ENCODE peak calls at places on chromosome 9, in eight cellular contexts. Q is spleen, P is uterus, K is body of pancreas, L is heart left ventricle, R is HCT116, A is suprapubic skin, Z is IMR-90. N is an unnamed sample.

GRCh38 chr9:120482424-120483186 is 97.4 kb downstream of the CDK5RAP2 start:
- DNase-seq in Q (no peak), P (no peak), K (no peak), L (no peak), R (no peak), A (no peak), Z (no peak), N (no peak)

GRCh38 chr9:27701664-27702063 is 128.4 kb upstream of the C9orf72 start:
- DNase-seq in Q (no peak), P (no peak), K (no peak), L (peak), R (no peak), A (no peak), Z (no peak), N (peak)

GRCh38 chr9:94869415-94869838 is 142.9 kb downstream of the AOPEP start:
- DNase-seq in Q (no peak), P (no peak), K (no peak), L (no peak), R (no peak), A (no peak), Z (peak), N (no peak)

GRCh38 chr9:108056083-108056804 is 566.7 kb upstream of the KLF4 start:
- DNase-seq in Q (no peak), P (no peak), K (no peak), L (no peak), R (no peak), A (no peak), Z (peak), N (no peak)

GRCh38 chr9:136170291-136170901 is 34.5 kb downstream of the LHX3 start:
- DNase-seq in Q (peak), P (no peak), K (peak), L (no peak), R (no peak), A (no peak), Z (no peak), N (no peak)

GRCh38 chr9:33180526-33181184 is 13.5 kb upstream of the B4GALT1 start:
- DNase-seq in Q (no peak), P (no peak), K (no peak), L (no peak), R (no peak), A (no peak), Z (peak), N (no peak)

GRCh38 chr9:89347651-89348050 is 29.4 kb downstream of the SECISBP2 start:
- DNase-seq in Q (no peak), P (no peak), K (no peak), L (no peak), R (no peak), A (no peak), Z (no peak), N (peak)

GRCh38 chr9:36543916-36544315 is 28.8 kb upstream of the MELK start:
- DNase-seq in Q (no peak), P (no peak), K (no peak), L (no peak), R (no peak), A (peak), Z (no peak), N (peak)

GRCh38 chr9:33952066-33952465 is 96.6 kb downstream of the UBAP2 start:
- DNase-seq in Q (no peak), P (no peak), K (no peak), L (no peak), R (no peak), A (no peak), Z (no peak), N (no peak)

GRCh38 chr9:21931428-21931827 is 62.8 kb downstream of the CDKN2A start:
- DNase-seq in Q (no peak), P (no peak), K (no peak), L (no peak), R (no peak), A (no peak), Z (peak), N (no peak)

GRCh38 chr9:1047605-1048235 is 2.4 kb upstream of the DMRT2 start:
- DNase-seq in Q (no peak), P (no peak), K (no peak), L (no peak), R (no peak), A (peak), Z (peak), N (no peak)

GRCh38 chr9:97958812-97959511 is 21.0 kb upstream of the HEMGN start:
- DNase-seq in Q (no peak), P (no peak), K (no peak), L (no peak), R (no peak), A (no peak), Z (peak), N (no peak)

GRCh38 chr9:95435074-95435728 is 81.6 kb downstream of the PTCH1 start:
- DNase-seq in Q (no peak), P (no peak), K (no peak), L (no peak), R (no peak), A (no peak), Z (no peak), N (no peak)

GRCh38 chr9:133188006-133188842 is 20.8 kb downstream of the OBP2B start:
- DNase-seq in Q (peak), P (no peak), K (no peak), L (no peak), R (peak), A (peak), Z (no peak), N (peak)

GRCh38 chr9:116323571-116323970 is 170.0 kb downstream of the PAPPA start:
- DNase-seq in Q (no peak), P (no peak), K (no peak), L (no peak), R (no peak), A (no peak), Z (no peak), N (no peak)

GRCh38 chr9:108074900-108075299 is 585.3 kb upstream of the KLF4 start:
- DNase-seq in Q (no peak), P (no peak), K (no peak), L (no peak), R (no peak), A (no peak), Z (no peak), N (no peak)

GRCh38 chr9:128552744-128553221 is 396 bp downstream of the SPTAN1 start:
- DNase-seq in Q (peak), P (peak), K (no peak), L (peak), R (no peak), A (peak), Z (no peak), N (peak)

GRCh38 chr9:128553695-128554094 is 1.3 kb downstream of the SPTAN1 start:
- DNase-seq in Q (no peak), P (no peak), K (no peak), L (no peak), R (no peak), A (no peak), Z (peak), N (no peak)

GRCh38 chr9:128555180-128555721 is 2.9 kb downstream of the SPTAN1 start:
- DNase-seq in Q (no peak), P (peak), K (peak), L (no peak), R (peak), A (no peak), Z (peak), N (no peak)

GRCh38 chr9:128556276-128556675 is 3.9 kb downstream of the SPTAN1 start:
- DNase-seq in Q (no peak), P (no peak), K (no peak), L (no peak), R (no peak), A (no peak), Z (no peak), N (no peak)

DNA sequence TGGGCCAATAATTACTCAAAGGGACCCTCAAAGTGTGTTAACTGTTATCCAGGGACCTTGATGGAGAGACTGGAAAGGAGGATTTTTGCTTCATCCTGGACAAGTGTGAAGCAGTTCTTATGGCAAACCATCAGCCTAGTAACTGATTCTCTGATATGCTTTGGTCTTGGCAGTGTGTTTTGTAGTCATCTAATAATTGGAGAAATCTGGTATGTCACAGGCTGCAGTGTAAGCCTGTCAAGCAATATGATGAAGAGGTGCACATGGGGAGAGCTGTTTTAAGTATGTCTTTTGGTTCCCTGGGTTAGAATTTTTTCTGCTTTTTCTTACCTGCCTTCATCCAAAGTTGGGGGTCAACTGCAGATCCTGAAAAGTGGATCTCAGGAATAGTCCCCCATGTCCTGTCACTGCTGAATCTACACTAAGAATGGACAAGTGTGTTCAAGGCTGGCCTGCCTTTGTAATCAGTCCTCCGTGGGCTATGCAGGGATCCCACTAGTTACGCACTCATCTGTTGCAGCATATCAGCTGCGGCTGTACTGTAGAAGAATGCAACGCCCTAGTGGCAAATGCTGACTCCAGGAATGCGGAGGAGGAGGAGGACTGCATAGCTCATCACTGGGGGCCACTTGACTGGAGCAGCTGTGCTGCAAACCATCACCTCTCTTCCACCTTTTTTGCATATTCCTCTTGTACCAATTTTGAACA is 1.9 kb downstream of the SPTAN1 start:
- DNase-seq in Q (no peak), P (peak), K (peak), L (peak), R (peak), A (peak), Z (peak), N (peak)
- H3K4me3 ChIP-seq in Q (peak), P (peak), K (no peak), L (peak), R (peak), A (peak), Z (peak), N (no peak)

GRCh38 chr9:12774861-12775367 is at the start of gene LURAP1L:
- DNase-seq in Q (no peak), P (peak), K (peak), L (peak), R (peak), A (no peak), Z (peak), N (no peak)
- TF ChIP-seq POLR2A in Q (no peak), P (peak), K (peak), L (peak), R (no peak), A (no peak), Z (peak), N (no peak)

GRCh38 chr9:96556701-96557461 is 62.8 kb downstream of the CDC14B start:
- DNase-seq in Q (no peak), P (no peak), K (no peak), L (no peak), R (no peak), A (peak), Z (no peak), N (no peak)
- H3K4me3 ChIP-seq in Q (no peak), P (no peak), K (no peak), L (no peak), R (no peak), A (no peak), Z (no peak), N (no peak)

GRCh38 chr9:12657233-12657632 is 36.0 kb upstream of the TYRP1 start:
- DNase-seq in Q (no peak), P (no peak), K (no peak), L (no peak), R (no peak), A (no peak), Z (no peak), N (no peak)
- TF ChIP-seq POLR2A in Q (no peak), P (no peak), K (no peak), L (no peak), R (no peak), A (no peak), Z (no peak), N (no peak)

GRCh38 chr9:109430231-109430630 is 67.9 kb downstream of the PTPN3 start:
- DNase-seq in Q (no peak), P (no peak), K (no peak), L (no peak), R (no peak), A (no peak), Z (no peak), N (peak)
- H3K4me3 ChIP-seq in Q (no peak), P (no peak), K (no peak), L (no peak), R (no peak), A (no peak), Z (no peak), N (no peak)

GRCh38 chr9:128159784-128160602 is at the start of gene BBLN:
- DNase-seq in Q (peak), P (peak), K (peak), L (peak), R (peak), A (peak), Z (peak), N (peak)
- TF ChIP-seq POLR2A in Q (no peak), P (peak), K (peak), L (peak), R (peak), A (no peak), Z (peak), N (no peak)

GRCh38 chr9:126516561-126516935 is 97.2 kb upstream of the LMX1B start:
- DNase-seq in Q (no peak), P (no peak), K (no peak), L (no peak), R (no peak), A (peak), Z (no peak), N (no peak)
- H3K4me3 ChIP-seq in Q (no peak), P (no peak), K (no peak), L (no peak), R (peak), A (peak), Z (no peak), N (no peak)

GRCh38 chr9:86854898-86855523 is 92.3 kb downstream of the GAS1 start:
- DNase-seq in Q (no peak), P (peak), K (peak), L (no peak), R (no peak), A (no peak), Z (peak), N (no peak)
- TF ChIP-seq POLR2A in Q (no peak), P (no peak), K (no peak), L (no peak), R (no peak), A (no peak), Z (no peak), N (no peak)

GRCh38 chr9:124286292-124286931 is 28.7 kb downstream of the NEK6 start:
- DNase-seq in Q (no peak), P (no peak), K (no peak), L (no peak), R (peak), A (no peak), Z (peak), N (no peak)
- H3K4me3 ChIP-seq in Q (no peak), P (no peak), K (no peak), L (no peak), R (no peak), A (no peak), Z (no peak), N (no peak)

N was measured in lower leg skin.